ENCODE peak calls at places on chromosomes 2 and 18, in eight cellular contexts. B is hippocampal formation; U is stimulated activated CD8-positive, alpha-beta memory T cell treated with anti-CD3 and anti-CD28 coated beads, Interleukin-15, amount 100 ng/mL, for 48 hours; M is H54; P is CD8-positive, alpha-beta memory T cell; I is anterior cingulate cortex; T is NT2/D1; K is skeletal muscle cell. V is an unnamed sample.

GRCh38 chr2:158214431-158214830 is 112.8 kb downstream of the UPP2 start:
- DNase-seq in B (no peak), U (no peak), M (no peak), P (no peak), I (no peak), T (no peak), K (peak), V (no peak)

GRCh38 chr2:12173271-12173942 is 427.0 kb downstream of the LPIN1 start:
- DNase-seq in B (no peak), U (no peak), M (no peak), P (no peak), I (no peak), T (no peak), K (no peak), V (no peak)

GRCh38 chr2:136420346-136420745 is 302.4 kb upstream of the CXCR4 start:
- DNase-seq in B (no peak), U (no peak), M (no peak), P (no peak), I (no peak), T (no peak), K (no peak), V (no peak)

GRCh38 chr2:67050621-67051020 is 346.5 kb upstream of the ETAA1 start:
- DNase-seq in B (no peak), U (no peak), M (no peak), P (no peak), I (no peak), T (no peak), K (peak), V (no peak)

GRCh38 chr18:2589345-2590060 is 18.1 kb downstream of the NDC80 start:
- DNase-seq in B (no peak), U (no peak), M (no peak), P (peak), I (no peak), T (no peak), K (no peak), V (peak)

GRCh38 chr18:27862056-27862682 is 314.8 kb downstream of the CDH2 start:
- DNase-seq in B (no peak), U (no peak), M (no peak), P (no peak), I (no peak), T (no peak), K (no peak), V (no peak)

GRCh38 chr2:19299522-19299921 is 58.9 kb downstream of the OSR1 start:
- DNase-seq in B (no peak), U (no peak), M (no peak), P (no peak), I (no peak), T (no peak), K (no peak), V (no peak)

GRCh38 chr2:225177098-225177497 is 134.8 kb upstream of the DOCK10 start:
- DNase-seq in B (peak), U (no peak), M (no peak), P (no peak), I (peak), T (no peak), K (peak), V (no peak)

GRCh38 chr2:46072146-46072820 is 224.9 kb upstream of the EPAS1 start:
- DNase-seq in B (no peak), U (no peak), M (no peak), P (no peak), I (no peak), T (no peak), K (peak), V (no peak)

GRCh38 chr2:85066874-85067351 is 66.3 kb upstream of the TCF7L1 start:
- DNase-seq in B (peak), U (peak), M (peak), P (peak), I (peak), T (peak), K (peak), V (no peak)

GRCh38 chr2:64230540-64230939 is 86.3 kb upstream of the PELI1 start:
- DNase-seq in B (no peak), U (no peak), M (no peak), P (no peak), I (no peak), T (no peak), K (no peak), V (no peak)

GRCh38 chr2:23360571-23361125 is 24.3 kb upstream of the KLHL29 start:
- DNase-seq in B (no peak), U (no peak), M (no peak), P (no peak), I (no peak), T (no peak), K (no peak), V (no peak)

GRCh38 chr2:144052103-144052502 is 467.8 kb downstream of the ZEB2 start:
- DNase-seq in B (no peak), U (no peak), M (no peak), P (no peak), I (no peak), T (no peak), K (no peak), V (no peak)

GRCh38 chr2:96890726-96891385 is 21.0 kb upstream of the SEMA4C start:
- DNase-seq in B (no peak), U (no peak), M (no peak), P (no peak), I (no peak), T (no peak), K (no peak), V (no peak)

GRCh38 chr2:215528555-215528954 is 92.7 kb upstream of the FN1 start:
- DNase-seq in B (no peak), U (no peak), M (peak), P (no peak), I (no peak), T (no peak), K (peak), V (no peak)